ENCODE peak calls at places on chromosomes 6 and 20, in seven cellular contexts. R is H1, I is neuronal stem cell, K is mesendoderm, O is IMR-90, J is H9, A is trophoblast cell. S is an unnamed sample.

GRCh38 chr20:60266184-60266823 is 308.1 kb downstream of the CDH26 start:
- DNase-seq in R (no peak), I (no peak), K (no peak), O (no peak), J (no peak), A (no peak), S (no peak)

GRCh38 chr6:101391772-101392560 is 1.5 kb upstream of the GRIK2 start:
- DNase-seq in R (no peak), I (no peak), K (peak; percentile 42), O (no peak), J (peak; percentile 39), A (no peak), S (no peak)

GRCh38 chr6:129345890-129346289 is 364.1 kb downstream of the ARHGAP18 start:
- DNase-seq in R (no peak), I (no peak), K (no peak), O (peak; percentile 91), J (no peak), A (no peak), S (no peak)

GRCh38 chr6:29720863-29721262 is 2.4 kb upstream of the HLA-F start:
- DNase-seq in R (no peak), I (no peak), K (peak; percentile 64), O (no peak), J (peak; percentile 71), A (no peak), S (no peak)

GRCh38 chr6:79117752-79118151 is 39.7 kb upstream of the PHIP start:
- DNase-seq in R (no peak), I (no peak), K (peak; percentile 5), O (no peak), J (no peak), A (no peak), S (peak; percentile 11)

GRCh38 chr6:47672816-47673215 is 25.6 kb upstream of the ADGRF4 start:
- DNase-seq in R (no peak), I (no peak), K (no peak), O (no peak), J (no peak), A (no peak), S (no peak)

GRCh38 chr20:59559024-59559817 is 45.1 kb upstream of the PHACTR3 start:
- DNase-seq in R (no peak), I (no peak), K (no peak), O (no peak), J (no peak), A (no peak), S (no peak)

GRCh38 chr6:156687875-156688549 is 89.2 kb upstream of the ARID1B start:
- DNase-seq in R (no peak), I (peak; percentile 23), K (peak; percentile 84), O (peak; percentile 14), J (peak; percentile 63), A (peak; percentile 34), S (peak; percentile 62)

GRCh38 chr20:25280574-25281535 is 33.0 kb downstream of the PYGB start:
- DNase-seq in R (no peak), I (no peak), K (no peak), O (no peak), J (no peak), A (no peak), S (no peak)

GRCh38 chr20:2593756-2594155 is 57.4 kb downstream of the TMC2 start:
- DNase-seq in R (no peak), I (no peak), K (no peak), O (no peak), J (no peak), A (no peak), S (no peak)

GRCh38 chr6:155709262-155709661 is 253.6 kb upstream of the NOX3 start:
- DNase-seq in R (no peak), I (no peak), K (no peak), O (no peak), J (no peak), A (no peak), S (no peak)

GRCh38 chr6:166465671-166466087 is 82.9 kb upstream of the MPC1 start:
- DNase-seq in R (no peak), I (no peak), K (no peak), O (peak; percentile 32), J (no peak), A (peak; percentile 39), S (peak; percentile 32)

GRCh38 chr6:75201901-75202672 is 3.8 kb downstream of the COL12A1 start:
- DNase-seq in R (no peak), I (peak; percentile 41), K (peak; percentile 44), O (peak; percentile 30), J (peak; percentile 70), A (no peak), S (peak; percentile 62)

GRCh38 chr6:74170118-74170517 is 474.1 kb downstream of the CD109 start:
- DNase-seq in R (no peak), I (no peak), K (no peak), O (peak; percentile 99), J (no peak), A (no peak), S (peak; percentile 97)

GRCh38 chr6:139164001-139164400 is 29.1 kb downstream of the HECA start:
- DNase-seq in R (no peak), I (no peak), K (peak; percentile 35), O (no peak), J (no peak), A (peak; percentile 10), S (no peak)

GRCh38 chr6:168136001-168136400 is 57.0 kb upstream of the FRMD1 start:
- DNase-seq in R (no peak), I (no peak), K (no peak), O (no peak), J (peak; percentile 15), A (no peak), S (no peak)

GRCh38 chr6:10746915-10747250 is 722 bp upstream of the TMEM14B start:
- DNase-seq in R (no peak), I (no peak), K (no peak), O (no peak), J (no peak), A (no peak), S (no peak)

GRCh38 chr6:119620846-119621570 is 271.4 kb upstream of the MAN1A1 start:
- DNase-seq in R (no peak), I (no peak), K (peak; percentile 35), O (peak; percentile 88), J (no peak), A (peak; percentile 43), S (peak; percentile 86)

GRCh38 chr6:166342293-166343156 is at the start of gene SFT2D1:
- DNase-seq in R (no peak), I (peak; percentile 68), K (peak; percentile 82), O (peak; percentile 83), J (peak; percentile 84), A (peak; percentile 73), S (peak; percentile 87)

GRCh38 chr6:159899994-159900745 is 9.4 kb downstream of the MAS1 start:
- DNase-seq in R (no peak), I (no peak), K (no peak), O (peak; percentile 93), J (no peak), A (no peak), S (peak; percentile 24)

GRCh38 chr6:110053395-110054240 is 75.5 kb downstream of the GPR6 start:
- DNase-seq in R (no peak), I (peak; percentile 45), K (peak; percentile 72), O (peak; percentile 68), J (no peak), A (peak; percentile 70), S (peak; percentile 66)

GRCh38 chr6:12232339-12232738 is 57.8 kb upstream of the EDN1 start:
- DNase-seq in R (no peak), I (no peak), K (no peak), O (peak; percentile 28), J (no peak), A (peak; percentile 28), S (peak; percentile 10)

GRCh38 chr6:33711140-33712129 is at the start of gene UQCC2:
- DNase-seq in R (peak; percentile 93), I (peak; percentile 96), K (peak; percentile 98), O (peak; percentile 95), J (peak; percentile 97), A (peak; percentile 100), S (peak; percentile 96)
- H3K4ac ChIP-seq in R (peak within 1 kb of the TSS; percentile 91), I (no peak within 1 kb of the TSS), K (peak within 1 kb of the TSS; percentile 88), O (peak within 1 kb of the TSS; percentile 99), J (no peak within 1 kb of the TSS), A (peak within 1 kb of the TSS; percentile 87), S (peak within 1 kb of the TSS; percentile 99)

GRCh38 chr20:46700481-46700880 is 9.0 kb upstream of the SLC2A10 start:
- DNase-seq in R (no peak), I (no peak), K (no peak), O (no peak), J (no peak), A (peak; percentile 76), S (no peak)
- H2BK120ac ChIP-seq in R (no peak overlapping the region), I (no peak overlapping the region), K (no peak overlapping the region), O (no peak overlapping the region), J (no peak overlapping the region), A (no peak overlapping the region), S (no peak overlapping the region)

GRCh38 chr6:148401581-148401980 is 58.9 kb downstream of the SASH1 start:
- DNase-seq in R (no peak), I (no peak), K (no peak), O (no peak), J (no peak), A (no peak), S (no peak)
- H3K4ac ChIP-seq in R (no peak overlapping the region), I (no peak overlapping the region), K (no peak overlapping the region), O (no peak overlapping the region), J (no peak overlapping the region), A (no peak overlapping the region), S (no peak overlapping the region)

DNA sequence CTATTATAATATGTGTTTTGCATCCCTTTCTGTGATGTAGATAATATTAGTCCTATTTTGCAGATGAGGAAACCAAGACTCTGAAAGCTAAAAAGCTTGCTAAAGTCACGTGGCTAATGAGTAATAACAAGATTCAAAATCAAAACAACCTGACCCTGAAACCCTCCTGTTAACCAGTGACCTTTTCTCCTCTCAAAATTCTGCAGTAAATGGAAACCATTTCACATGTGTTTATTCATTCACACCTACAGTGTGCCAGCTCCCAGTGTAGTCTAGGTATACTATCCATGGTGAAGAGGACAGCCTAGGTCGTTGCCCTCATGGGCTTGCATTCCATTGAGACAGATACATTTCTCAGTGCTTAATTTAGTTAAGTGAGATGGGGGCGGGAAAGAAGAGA is 30.6 kb upstream of the PHACTR2 start:
- DNase-seq in R (no peak), I (no peak), K (no peak), O (no peak), J (no peak), A (no peak), S (no peak)
- H2BK120ac ChIP-seq in R (no peak overlapping the region), I (no peak overlapping the region), K (no peak overlapping the region), O (no peak overlapping the region), J (no peak overlapping the region), A (no peak overlapping the region), S (no peak overlapping the region)

GRCh38 chr6:105372142-105372861 is 30.6 kb downstream of the PREP start:
- DNase-seq in R (no peak), I (no peak), K (no peak), O (no peak), J (no peak), A (no peak), S (no peak)
- H3K4ac ChIP-seq in R (no peak overlapping the region), I (no peak overlapping the region), K (no peak overlapping the region), O (no peak overlapping the region), J (no peak overlapping the region), A (peak overlapping the region; percentile 34), S (no peak overlapping the region)

S was measured in mesenchymal stem cell.